ENCODE peak calls at places on chromosomes 12 and 14, in four cellular contexts. B is H9, C is mesendoderm, J is H1. G is an unnamed sample. For H3K79me2 and H3K79me1, the result is how much of the 10 kb centered on the place peaks cover.

GRCh38 chr12:39587247-39587646 is 32.4 kb downstream of the ABCD2 start:
- DNase-seq in B (no peak), C (no peak), J (no peak), G (no peak)

GRCh38 chr12:119047641-119048040 is 66.3 kb downstream of the SRRM4 start:
- DNase-seq in B (no peak), C (peak), J (no peak), G (no peak)

GRCh38 chr12:121748571-121749265 is 36.2 kb downstream of the TMEM120B start:
- DNase-seq in B (peak), C (peak), J (no peak), G (peak)

GRCh38 chr14:45698462-45699134 is 445.6 kb upstream of the MIS18BP1 start:
- DNase-seq in B (no peak), C (no peak), J (no peak), G (peak)

GRCh38 chr12:52336641-52337040 is 15.4 kb upstream of the KRT83 start:
- DNase-seq in B (no peak), C (no peak), J (no peak), G (no peak)

GRCh38 chr12:72448089-72448488 is 175.9 kb downstream of the TRHDE start:
- DNase-seq in B (no peak), C (no peak), J (no peak), G (no peak)

GRCh38 chr12:93591137-93591868 is 18.8 kb downstream of the SOCS2 start:
- DNase-seq in B (peak), C (peak), J (no peak), G (peak)

GRCh38 chr12:76713986-76714385 is 49.9 kb upstream of the ZDHHC17 start:
- DNase-seq in B (no peak), C (peak), J (no peak), G (no peak)

GRCh38 chr12:118098911-118099671 is 4.7 kb downstream of the VSIG10 start:
- DNase-seq in B (no peak), C (no peak), J (no peak), G (peak)

GRCh38 chr14:71648725-71649124 is 283.5 kb upstream of the RGS6 start:
- DNase-seq in B (no peak), C (no peak), J (no peak), G (peak)

GRCh38 chr14:74580275-74580672 is 31.8 kb downstream of the LTBP2 start:
- DNase-seq in B (no peak), C (no peak), J (no peak), G (no peak)
- H3K79me2 ChIP-seq in B (under half), C (under half), J (under half), G (under half)

DNA sequence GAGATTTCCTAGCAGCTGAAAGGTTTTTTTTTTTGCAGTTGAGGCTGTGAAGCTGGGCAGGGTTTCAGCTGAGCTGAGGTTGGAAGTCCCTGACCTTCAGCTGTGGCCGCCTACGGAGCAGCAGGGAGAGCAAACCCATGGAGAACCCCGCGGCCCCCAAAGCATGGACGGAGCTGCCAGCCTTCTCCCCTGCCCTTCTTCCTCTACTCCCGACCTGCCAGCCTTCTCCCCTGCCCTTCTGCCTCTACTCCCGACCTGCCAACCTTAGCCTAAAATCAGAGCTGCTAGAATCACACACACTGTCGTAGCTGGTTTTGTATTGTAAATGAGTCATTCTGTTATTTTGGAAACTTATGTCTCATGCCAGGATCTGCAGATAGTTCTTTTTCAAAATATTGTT is 74.6 kb downstream of the PPP2R5C start:
- DNase-seq in B (no peak), C (no peak), J (no peak), G (no peak)
- H3K79me1 ChIP-seq in B (under half), C (under half), J (under half), G (under half)

DNA sequence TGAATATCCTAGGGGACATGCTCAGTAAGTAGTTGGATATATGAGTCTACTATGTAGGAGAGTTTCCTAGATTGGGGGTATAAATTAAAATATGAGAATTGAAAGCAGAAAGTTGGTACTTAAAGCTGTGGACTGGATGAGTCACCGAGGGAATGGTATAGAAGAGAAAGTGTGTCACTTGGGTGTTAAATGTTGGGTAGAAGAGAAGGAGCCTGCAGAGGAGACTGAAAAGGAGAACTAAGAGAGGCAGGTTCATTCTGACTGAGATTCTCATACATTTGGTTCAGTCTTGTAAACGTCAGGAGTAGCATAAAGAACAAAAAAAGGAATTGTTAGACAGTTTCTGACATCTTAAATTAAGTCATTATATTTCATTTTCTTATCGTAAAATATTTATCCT is 19.9 kb downstream of the LRRC9 start:
- DNase-seq in B (no peak), C (no peak), J (no peak), G (no peak)
- H3K79me2 ChIP-seq in B (under half), C (under half), J (under half), G (under half)

GRCh38 chr14:96057738-96058137 is 18.6 kb downstream of the C14orf132 start:
- DNase-seq in B (no peak), C (no peak), J (no peak), G (no peak)

GRCh38 chr14:96060161-96060933 is 21.2 kb downstream of the C14orf132 start:
- DNase-seq in B (peak), C (no peak), J (no peak), G (no peak)

GRCh38 chr14:96062010-96062409 is 22.8 kb downstream of the C14orf132 start:
- DNase-seq in B (peak), C (no peak), J (no peak), G (no peak)

GRCh38 chr14:96058606-96059200 is 19.5 kb downstream of the C14orf132 start:
- DNase-seq in B (no peak), C (no peak), J (no peak), G (no peak)

GRCh38 chr14:96059519-96060135 is 20.5 kb downstream of the C14orf132 start:
- DNase-seq in B (peak), C (no peak), J (no peak), G (no peak)
- H3K79me1 ChIP-seq in B (under half), C (under half), J (under half), G (under half)

DNA sequence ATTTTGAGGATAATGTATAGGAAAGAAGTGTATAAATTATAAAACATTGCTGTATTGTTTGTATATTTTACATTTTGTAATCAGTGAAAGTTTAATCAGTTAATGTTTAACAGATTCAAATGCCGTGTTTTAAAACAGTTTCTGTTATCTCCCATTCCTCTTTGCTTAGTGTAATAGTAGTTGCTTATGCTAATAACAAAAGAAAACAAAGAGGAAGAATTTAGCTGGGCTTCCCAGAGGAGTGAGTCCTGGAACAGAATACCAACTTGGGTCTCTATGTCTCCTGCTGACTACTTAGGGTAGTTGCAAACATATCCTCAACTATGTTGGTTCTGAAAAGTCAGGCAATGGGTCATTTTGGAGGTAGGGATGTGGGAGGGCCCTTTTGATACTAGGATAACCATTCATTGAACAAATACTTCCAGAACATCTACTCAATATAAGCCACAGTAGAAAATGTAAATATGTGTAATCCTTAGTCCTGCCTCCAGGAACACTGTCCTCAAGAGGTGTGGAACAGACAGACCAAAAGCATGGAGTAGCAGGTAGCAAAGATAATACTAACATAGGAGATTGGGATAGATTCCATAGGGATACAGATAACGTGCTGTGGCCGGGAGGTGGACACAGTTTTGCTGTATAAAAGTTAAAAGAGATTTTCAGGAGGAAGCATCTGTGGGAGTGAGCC is 36.1 kb upstream of the EVL start:
- DNase-seq in B (no peak), C (no peak), J (no peak), G (no peak)
- H3K79me2 ChIP-seq in B (under half), C (under half), J (under half), G (under half)

GRCh38 chr14:100428727-100429126 is 105.6 kb downstream of the SLC25A47 start:
- DNase-seq in B (no peak), C (no peak), J (no peak), G (no peak)
- H3K79me1 ChIP-seq in B (under half), C (under half), J (under half), G (under half)

GRCh38 chr12:32115404-32116104 is 8.9 kb downstream of the BICD1 start:
- DNase-seq in B (peak), C (no peak), J (no peak), G (no peak)

GRCh38 chr12:32116897-32117296 is 10.2 kb downstream of the BICD1 start:
- DNase-seq in B (peak), C (no peak), J (no peak), G (no peak)

GRCh38 chr12:32124637-32125036 is 18.0 kb downstream of the BICD1 start:
- DNase-seq in B (no peak), C (no peak), J (no peak), G (no peak)

GRCh38 chr12:32118806-32119205 is 12.2 kb downstream of the BICD1 start:
- DNase-seq in B (peak), C (no peak), J (no peak), G (no peak)

DNA sequence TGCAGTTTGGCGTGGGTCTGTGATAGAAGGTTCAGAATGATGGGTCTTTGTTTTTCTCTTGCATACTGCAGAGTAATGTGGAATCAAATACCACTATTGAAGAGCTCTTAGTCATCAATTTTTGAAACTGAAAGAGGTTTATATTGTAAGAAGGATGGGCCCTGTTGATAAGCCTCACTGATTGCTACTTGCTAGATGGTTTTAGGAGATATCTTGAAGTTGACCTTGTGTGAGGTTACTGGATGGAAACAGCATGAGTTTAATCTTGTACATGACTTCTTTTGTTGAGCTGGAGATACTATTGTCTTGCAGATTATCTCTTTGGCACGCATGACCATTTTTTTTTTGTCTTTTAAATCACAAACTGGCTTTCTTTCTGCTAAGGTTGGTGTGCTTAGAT is 13.8 kb downstream of the BICD1 start:
- DNase-seq in B (peak), C (peak), J (no peak), G (no peak)
- H3K79me2 ChIP-seq in B (under half), C (under half), J (under half), G (under half)

GRCh38 chr12:132505852-132506219 is 15.9 kb downstream of the FBRSL1 start:
- DNase-seq in B (no peak), C (no peak), J (no peak), G (no peak)
- H3K79me1 ChIP-seq in B (under half), C (under half), J (under half), G (under half)

G was measured in trophoblast cell.